ENCODE peak calls at places on chromosomes 12 and 14, in ten cellular contexts. E, X, F, J, T, S, C, W, Z and D are unnamed samples. For H3K9me3, the result is how much of the 10 kb centered on the place peaks cover.

GRCh38 chr12:11718768-11719253 is 69.3 kb downstream of the ETV6 start:
- DNase-seq in E (peak), X (no peak), F (no peak), J (peak), T (no peak), S (no peak), C (no peak), W (no peak), Z (no peak), D (peak)

GRCh38 chr12:73599268-73599667 is 938.4 kb upstream of the ATXN7L3B start:
- DNase-seq in E (no peak), X (no peak), F (no peak), J (no peak), T (no peak), S (no peak), C (no peak), W (no peak), Z (no peak), D (no peak)

GRCh38 chr12:62724947-62725447 is 210.0 kb downstream of the PPM1H start:
- DNase-seq in E (no peak), X (peak), F (no peak), J (peak), T (no peak), S (no peak), C (no peak), W (peak), Z (no peak), D (peak)

GRCh38 chr12:68042212-68042699 is 53.0 kb downstream of the IFNG-AS1 start:
- DNase-seq in E (no peak), X (no peak), F (peak), J (no peak), T (peak), S (no peak), C (no peak), W (no peak), Z (no peak), D (peak)

GRCh38 chr12:122072031-122072970 is 6.3 kb upstream of the MLXIP start:
- DNase-seq in E (peak), X (peak), F (no peak), J (peak), T (no peak), S (no peak), C (no peak), W (peak), Z (no peak), D (no peak)

GRCh38 chr12:70040141-70040540 is 203.1 kb upstream of the CNOT2 start:
- DNase-seq in E (no peak), X (no peak), F (no peak), J (no peak), T (no peak), S (no peak), C (no peak), W (no peak), Z (no peak), D (no peak)

GRCh38 chr12:123997908-123998307 is 24.9 kb downstream of the ZNF664 start:
- DNase-seq in E (no peak), X (no peak), F (no peak), J (no peak), T (no peak), S (no peak), C (no peak), W (no peak), Z (no peak), D (no peak)

GRCh38 chr12:120211904-120212283 is 11.0 kb upstream of the RPLP0 start:
- DNase-seq in E (no peak), X (no peak), F (no peak), J (no peak), T (no peak), S (no peak), C (no peak), W (no peak), Z (no peak), D (no peak)

GRCh38 chr12:39620664-39621658 is 1.4 kb upstream of the ABCD2 start:
- DNase-seq in E (no peak), X (no peak), F (peak), J (no peak), T (peak), S (peak), C (no peak), W (no peak), Z (no peak), D (no peak)

GRCh38 chr14:95440496-95440895 is 76.0 kb downstream of the SYNE3 start:
- DNase-seq in E (no peak), X (no peak), F (no peak), J (no peak), T (no peak), S (no peak), C (no peak), W (no peak), Z (no peak), D (no peak)

GRCh38 chr12:92034858-92035401 is 110.7 kb downstream of the BTG1 start:
- DNase-seq in E (peak), X (peak), F (peak), J (no peak), T (peak), S (peak), C (peak), W (peak), Z (no peak), D (no peak)

GRCh38 chr12:32120419-32120818 is 13.8 kb downstream of the BICD1 start:
- DNase-seq in E (no peak), X (no peak), F (no peak), J (no peak), T (no peak), S (no peak), C (no peak), W (no peak), Z (no peak), D (no peak)

GRCh38 chr14:75418779-75419768 is 8.7 kb upstream of the JDP2 start:
- DNase-seq in E (peak), X (no peak), F (peak), J (peak), T (peak), S (no peak), C (no peak), W (peak), Z (no peak), D (peak)

GRCh38 chr14:80055912-80056801 is 155.1 kb downstream of the DIO2 start:
- DNase-seq in E (no peak), X (peak), F (no peak), J (peak), T (no peak), S (no peak), C (no peak), W (peak), Z (no peak), D (peak)

GRCh38 chr12:25056011-25056410 is 107.1 kb upstream of the BCAT1 start:
- DNase-seq in E (no peak), X (no peak), F (no peak), J (no peak), T (no peak), S (no peak), C (no peak), W (peak), Z (no peak), D (no peak)

GRCh38 chr14:56490379-56490778 is 89.2 kb upstream of the TMEM260 start:
- DNase-seq in E (no peak), X (no peak), F (no peak), J (peak), T (no peak), S (no peak), C (no peak), W (no peak), Z (no peak), D (no peak)

GRCh38 chr14:20110438-20110837 is at the start of gene OR4K17:
- DNase-seq in E (no peak), X (no peak), F (no peak), J (no peak), T (no peak), S (no peak), C (no peak), W (no peak), Z (no peak), D (no peak)

GRCh38 chr14:52299692-52300278 is 14.3 kb upstream of the PTGER2 start:
- DNase-seq in E (no peak), X (peak), F (no peak), J (peak), T (no peak), S (no peak), C (no peak), W (no peak), Z (no peak), D (no peak)

GRCh38 chr12:92412931-92413685 is 267.5 kb upstream of the BTG1 start:
- DNase-seq in E (no peak), X (no peak), F (no peak), J (no peak), T (no peak), S (no peak), C (no peak), W (no peak), Z (no peak), D (no peak)

GRCh38 chr12:27822076-27822712 is 42.2 kb upstream of the MANSC4 start:
- DNase-seq in E (no peak), X (no peak), F (peak), J (no peak), T (peak), S (peak), C (no peak), W (no peak), Z (no peak), D (no peak)

GRCh38 chr12:22624573-22624907 is 431 bp upstream of the ETNK1 start:
- DNase-seq in E (no peak), X (peak), F (no peak), J (no peak), T (no peak), S (no peak), C (no peak), W (no peak), Z (no peak), D (no peak)

GRCh38 chr12:113747048-113747447 is 219.1 kb downstream of the RBM19 start:
- DNase-seq in E (no peak), X (no peak), F (no peak), J (no peak), T (no peak), S (no peak), C (no peak), W (no peak), Z (no peak), D (no peak)

GRCh38 chr12:44477331-44477980 is 398.7 kb downstream of the NELL2 start:
- DNase-seq in E (no peak), X (no peak), F (no peak), J (no peak), T (no peak), S (no peak), C (no peak), W (no peak), Z (no peak), D (no peak)

GRCh38 chr12:23055004-23055403 is 430.0 kb downstream of the ETNK1 start:
- DNase-seq in E (no peak), X (no peak), F (no peak), J (peak), T (no peak), S (no peak), C (no peak), W (no peak), Z (no peak), D (peak)

GRCh38 chr12:19760611-19761010 is 321.3 kb downstream of the AEBP2 start:
- DNase-seq in E (no peak), X (no peak), F (no peak), J (no peak), T (no peak), S (no peak), C (no peak), W (no peak), Z (no peak), D (no peak)

GRCh38 chr12:92927055-92927435 is 2.0 kb downstream of the EEA1 start:
- DNase-seq in E (peak), X (no peak), F (no peak), J (peak), T (peak), S (no peak), C (no peak), W (no peak), Z (peak), D (no peak)

GRCh38 chr12:28025821-28026505 is 53.4 kb upstream of the PTHLH start:
- DNase-seq in E (no peak), X (no peak), F (no peak), J (no peak), T (no peak), S (no peak), C (no peak), W (no peak), Z (no peak), D (no peak)

GRCh38 chr14:52025310-52025709 is 36.0 kb downstream of the RTRAF start:
- DNase-seq in E (no peak), X (no peak), F (no peak), J (no peak), T (no peak), S (no peak), C (no peak), W (no peak), Z (no peak), D (no peak)

GRCh38 chr14:61736751-61737150 is 25.5 kb upstream of the SNAPC1 start:
- DNase-seq in E (no peak), X (no peak), F (no peak), J (no peak), T (no peak), S (no peak), C (no peak), W (no peak), Z (no peak), D (no peak)

GRCh38 chr14:97848351-97848980 is 1051.3 kb downstream of the VRK1 start:
- DNase-seq in E (no peak), X (no peak), F (no peak), J (peak), T (no peak), S (no peak), C (peak), W (no peak), Z (no peak), D (no peak)

GRCh38 chr12:49358548-49359141 is 8.6 kb upstream of the SPATS2 start:
- DNase-seq in E (no peak), X (peak), F (peak), J (peak), T (no peak), S (no peak), C (peak), W (no peak), Z (peak), D (peak)

GRCh38 chr14:22737052-22737451 is 29.4 kb upstream of the OXA1L start:
- DNase-seq in E (no peak), X (no peak), F (no peak), J (no peak), T (no peak), S (no peak), C (no peak), W (no peak), Z (no peak), D (no peak)

GRCh38 chr14:37903561-37904191 is 304.0 kb upstream of the SSTR1 start:
- DNase-seq in E (no peak), X (peak), F (no peak), J (peak), T (no peak), S (no peak), C (no peak), W (peak), Z (no peak), D (peak)
- TF ChIP-seq CTCF in E (peak), X (peak), F (peak), J (peak), T (peak), S (peak), C (peak), W (peak), Z (peak), D (no peak)

DNA sequence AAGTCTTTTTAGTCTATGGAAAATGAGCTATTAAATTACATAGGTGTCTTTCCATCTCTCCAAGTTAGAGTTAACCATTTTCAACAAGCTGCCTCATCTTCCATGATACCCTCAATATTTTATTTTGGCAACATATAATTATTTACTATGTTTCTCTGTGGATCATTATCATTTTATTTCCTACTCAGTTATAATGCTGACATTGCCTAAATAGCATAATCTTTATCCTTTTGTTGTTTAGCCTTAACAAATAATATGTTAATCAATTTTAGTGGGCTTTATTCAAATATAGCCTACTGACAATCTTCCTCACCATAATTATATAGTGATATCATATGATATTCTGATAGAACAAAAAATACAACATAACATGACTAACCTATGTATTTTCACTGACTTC is 1044.8 kb upstream of the FOXG1 start:
- DNase-seq in E (no peak), X (no peak), F (no peak), J (no peak), T (no peak), S (no peak), C (no peak), W (no peak), Z (no peak), D (no peak)
- H3K9me3 ChIP-seq in E (under half), X (under half), F (under half), J (under half), T (under half), S (under half), C (under half), W (under half), Z (under half), D (under half)

GRCh38 chr14:68672609-68673285 is 120.1 kb downstream of the ZFP36L1 start:
- DNase-seq in E (no peak), X (no peak), F (no peak), J (no peak), T (no peak), S (no peak), C (no peak), W (no peak), Z (no peak), D (no peak)
- TF ChIP-seq CTCF in E (peak), X (no peak), F (no peak), J (no peak), T (no peak), S (no peak), C (no peak), W (peak), Z (no peak), D (no peak)

DNA sequence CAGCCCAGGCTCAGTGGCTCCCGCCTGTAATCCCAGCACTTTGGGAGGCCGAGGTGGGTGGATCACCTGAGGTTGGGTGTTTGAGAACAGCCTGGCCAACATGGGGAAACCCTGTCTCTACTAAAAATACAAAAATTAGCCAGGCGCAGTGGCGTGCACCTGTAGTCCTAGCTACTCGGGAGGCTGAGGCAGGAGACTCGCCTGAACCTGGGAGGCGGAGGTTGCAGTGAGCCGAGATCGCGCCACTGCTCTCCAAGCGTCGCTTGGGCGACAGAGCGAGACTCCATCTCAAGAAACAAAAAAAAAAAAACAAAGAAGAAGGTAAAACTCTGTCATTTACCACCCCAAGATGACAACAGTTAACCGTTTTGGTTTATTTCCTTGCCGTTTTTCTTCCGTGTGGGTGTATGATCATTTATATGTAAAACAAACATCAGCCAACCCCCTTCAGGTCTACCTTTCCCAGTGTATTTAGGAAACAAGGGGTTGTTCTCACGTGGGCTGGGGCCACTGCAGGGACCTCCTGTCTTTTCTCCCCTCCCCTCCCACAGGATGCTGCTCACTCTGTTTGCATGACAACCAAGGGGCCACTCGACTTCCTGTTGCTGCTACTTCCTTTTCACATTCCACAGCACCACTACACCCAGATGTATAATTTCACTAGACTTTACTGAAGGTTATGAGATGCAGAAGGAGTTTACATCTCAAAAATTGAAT is 13.6 kb downstream of the TTC9 start:
- DNase-seq in E (no peak), X (no peak), F (peak), J (no peak), T (peak), S (peak), C (no peak), W (no peak), Z (no peak), D (no peak)
- H3K9me3 ChIP-seq in E (under half), X (under half), F (under half), J (under half), T (under half), S (under half), C (under half), W (under half), Z (under half), D (under half)